ENCODE peak calls at places on chromosomes 6 and 20, in five cellular contexts. One of them, this sample, is unnamed.

GRCh38 chr6:93040375-93040774 is 379.0 kb downstream of the EPHA7 start:
- DNase-seq in omental fat pad: no peak
- DNase-seq in left lung: no peak
- DNase-seq in CD4-positive, alpha-beta T cell: no peak
- DNase-seq in lower lobe of right lung: no peak
- DNase-seq in this sample: no peak

GRCh38 chr6:22717906-22718305 is 148.5 kb downstream of the HDGFL1 start:
- DNase-seq in omental fat pad: no peak
- DNase-seq in left lung: no peak
- DNase-seq in CD4-positive, alpha-beta T cell: no peak
- DNase-seq in lower lobe of right lung: no peak
- DNase-seq in this sample: no peak

GRCh38 chr6:42443312-42444075 is 8.2 kb downstream of the TRERF1 start:
- DNase-seq in omental fat pad: no peak
- DNase-seq in left lung: no peak
- DNase-seq in CD4-positive, alpha-beta T cell: no peak
- DNase-seq in lower lobe of right lung: no peak
- DNase-seq in this sample: no peak

GRCh38 chr20:58832442-58832841 is 18.3 kb downstream of the GNAS-AS1 start:
- DNase-seq in omental fat pad: no peak
- DNase-seq in left lung: no peak
- DNase-seq in CD4-positive, alpha-beta T cell: no peak
- DNase-seq in lower lobe of right lung: no peak
- DNase-seq in this sample: no peak

GRCh38 chr20:39291301-39291700 is 329.2 kb downstream of the DHX35 start:
- DNase-seq in omental fat pad: no peak
- DNase-seq in left lung: no peak
- DNase-seq in CD4-positive, alpha-beta T cell: no peak
- DNase-seq in lower lobe of right lung: no peak
- DNase-seq in this sample: no peak

GRCh38 chr20:57624124-57624523 is 3.9 kb upstream of the ZBP1 start:
- DNase-seq in omental fat pad: no peak
- DNase-seq in left lung: no peak
- DNase-seq in CD4-positive, alpha-beta T cell: no peak
- DNase-seq in lower lobe of right lung: no peak
- DNase-seq in this sample: no peak

GRCh38 chr6:128242765-128243403 is 277.5 kb downstream of the PTPRK start:
- DNase-seq in omental fat pad: no peak
- DNase-seq in left lung: no peak
- DNase-seq in CD4-positive, alpha-beta T cell: no peak
- DNase-seq in lower lobe of right lung: no peak
- DNase-seq in this sample: no peak

GRCh38 chr6:117568247-117568646 is 34.1 kb downstream of the GOPC start:
- DNase-seq in omental fat pad: no peak
- DNase-seq in left lung: no peak
- DNase-seq in CD4-positive, alpha-beta T cell: no peak
- DNase-seq in lower lobe of right lung: no peak
- DNase-seq in this sample: no peak

GRCh38 chr6:154359679-154360078 is 3.1 kb upstream of the IPCEF1 start:
- DNase-seq in omental fat pad: no peak
- DNase-seq in left lung: no peak
- DNase-seq in CD4-positive, alpha-beta T cell: no peak
- DNase-seq in lower lobe of right lung: no peak
- DNase-seq in this sample: no peak

GRCh38 chr6:53437557-53438202 is 88.9 kb upstream of the ELOVL5 start:
- DNase-seq in omental fat pad: no peak
- DNase-seq in left lung: no peak
- DNase-seq in CD4-positive, alpha-beta T cell: no peak
- DNase-seq in lower lobe of right lung: no peak
- DNase-seq in this sample: no peak

GRCh38 chr6:74044417-74045096 is 348.6 kb downstream of the CD109 start:
- DNase-seq in omental fat pad: no peak
- DNase-seq in left lung: no peak
- DNase-seq in CD4-positive, alpha-beta T cell: no peak
- DNase-seq in lower lobe of right lung: no peak
- DNase-seq in this sample: no peak

GRCh38 chr20:19328676-19329075 is 116.2 kb downstream of the SLC24A3 start:
- DNase-seq in omental fat pad: no peak
- DNase-seq in left lung: no peak
- DNase-seq in CD4-positive, alpha-beta T cell: no peak
- DNase-seq in lower lobe of right lung: no peak
- DNase-seq in this sample: no peak

GRCh38 chr6:167832497-167833395 is 6.0 kb downstream of the AFDN start:
- DNase-seq in omental fat pad: no peak
- DNase-seq in left lung: no peak
- DNase-seq in CD4-positive, alpha-beta T cell: no peak
- DNase-seq in lower lobe of right lung: no peak
- DNase-seq in this sample: no peak

GRCh38 chr6:132919028-132919427 is 104.7 kb downstream of the RPS12 start:
- DNase-seq in omental fat pad: no peak
- DNase-seq in left lung: no peak
- DNase-seq in CD4-positive, alpha-beta T cell: no peak
- DNase-seq in lower lobe of right lung: no peak
- DNase-seq in this sample: no peak

GRCh38 chr20:24499472-24499871 is 30.0 kb downstream of the SYNDIG1 start:
- DNase-seq in omental fat pad: no peak
- DNase-seq in left lung: no peak
- DNase-seq in CD4-positive, alpha-beta T cell: no peak
- DNase-seq in lower lobe of right lung: no peak
- DNase-seq in this sample: no peak

GRCh38 chr6:30163090-30163917 is at the start of gene TRIM15:
- DNase-seq in omental fat pad: no peak
- DNase-seq in left lung: peak; percentile 77
- DNase-seq in CD4-positive, alpha-beta T cell: no peak
- DNase-seq in lower lobe of right lung: no peak
- DNase-seq in this sample: no peak

GRCh38 chr6:118668761-118669411 is 17.5 kb upstream of the CEP85L start:
- DNase-seq in omental fat pad: no peak
- DNase-seq in left lung: no peak
- DNase-seq in CD4-positive, alpha-beta T cell: no peak
- DNase-seq in lower lobe of right lung: no peak
- DNase-seq in this sample: no peak

GRCh38 chr20:15047561-15047960 is 710.1 kb upstream of the FLRT3 start:
- DNase-seq in omental fat pad: no peak
- DNase-seq in left lung: no peak
- DNase-seq in CD4-positive, alpha-beta T cell: no peak
- DNase-seq in lower lobe of right lung: no peak
- DNase-seq in this sample: no peak

GRCh38 chr6:79469381-79470246 is 67.6 kb downstream of the LCA5 start:
- DNase-seq in omental fat pad: no peak
- DNase-seq in left lung: no peak
- DNase-seq in CD4-positive, alpha-beta T cell: no peak
- DNase-seq in lower lobe of right lung: no peak
- DNase-seq in this sample: no peak

GRCh38 chr6:1873781-1874180 is 264.1 kb downstream of the FOXC1 start:
- DNase-seq in omental fat pad: no peak
- DNase-seq in left lung: no peak
- DNase-seq in CD4-positive, alpha-beta T cell: no peak
- DNase-seq in lower lobe of right lung: no peak
- DNase-seq in this sample: no peak

GRCh38 chr6:143337201-143337949 is 113.1 kb downstream of the ADAT2 start:
- DNase-seq in omental fat pad: no peak
- DNase-seq in left lung: peak; percentile 72
- DNase-seq in CD4-positive, alpha-beta T cell: peak; percentile 12
- DNase-seq in lower lobe of right lung: peak; percentile 52
- DNase-seq in this sample: no peak

GRCh38 chr6:71444222-71444621 is 155.6 kb downstream of the OGFRL1 start:
- DNase-seq in omental fat pad: no peak
- DNase-seq in left lung: no peak
- DNase-seq in CD4-positive, alpha-beta T cell: no peak
- DNase-seq in lower lobe of right lung: no peak
- DNase-seq in this sample: no peak
- TF ChIP-seq CTCF in omental fat pad: no peak
- TF ChIP-seq CTCF in left lung: no peak
- TF ChIP-seq CTCF in CD4-positive, alpha-beta T cell: no peak
- TF ChIP-seq CTCF in lower lobe of right lung: peak; percentile 11
- TF ChIP-seq CTCF in this sample: no peak

DNA sequence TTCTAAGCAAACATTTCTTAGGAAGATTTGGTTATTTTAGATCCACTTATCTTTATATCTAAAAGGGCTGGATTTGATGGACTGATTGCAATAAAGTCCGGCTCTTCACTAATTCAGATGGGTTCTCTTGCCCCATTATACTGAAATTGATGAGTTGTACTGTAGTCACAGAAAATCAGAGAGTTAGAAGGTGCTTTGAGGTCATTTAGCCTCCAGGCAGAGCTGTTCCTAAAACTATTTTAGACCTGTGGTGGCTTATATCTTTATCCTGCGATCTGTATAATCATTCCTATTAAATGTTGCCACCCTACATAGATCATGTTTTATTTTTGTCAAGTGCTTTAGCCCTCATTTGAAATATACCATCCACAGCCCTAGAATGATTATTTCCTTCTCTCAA is 61.3 kb upstream of the ATXN1 start:
- DNase-seq in omental fat pad: no peak
- DNase-seq in left lung: no peak
- DNase-seq in CD4-positive, alpha-beta T cell: no peak
- DNase-seq in lower lobe of right lung: no peak
- DNase-seq in this sample: no peak
- TF ChIP-seq CTCF in omental fat pad: no peak
- TF ChIP-seq CTCF in left lung: no peak
- TF ChIP-seq CTCF in CD4-positive, alpha-beta T cell: no peak
- TF ChIP-seq CTCF in lower lobe of right lung: no peak
- TF ChIP-seq CTCF in this sample: no peak

GRCh38 chr6:169020821-169021220 is 232.8 kb downstream of the THBS2 start:
- DNase-seq in omental fat pad: no peak
- DNase-seq in left lung: no peak
- DNase-seq in CD4-positive, alpha-beta T cell: no peak
- DNase-seq in lower lobe of right lung: no peak
- DNase-seq in this sample: no peak

GRCh38 chr6:169016758-169017157 is 236.9 kb downstream of the THBS2 start:
- DNase-seq in omental fat pad: no peak
- DNase-seq in left lung: no peak
- DNase-seq in CD4-positive, alpha-beta T cell: no peak
- DNase-seq in lower lobe of right lung: no peak
- DNase-seq in this sample: no peak

GRCh38 chr6:169019111-169019510 is 234.5 kb downstream of the THBS2 start:
- DNase-seq in omental fat pad: no peak
- DNase-seq in left lung: no peak
- DNase-seq in CD4-positive, alpha-beta T cell: no peak
- DNase-seq in lower lobe of right lung: no peak
- DNase-seq in this sample: no peak

GRCh38 chr6:169022079-169022478 is 231.6 kb downstream of the THBS2 start:
- DNase-seq in omental fat pad: no peak
- DNase-seq in left lung: no peak
- DNase-seq in CD4-positive, alpha-beta T cell: no peak
- DNase-seq in lower lobe of right lung: no peak
- DNase-seq in this sample: no peak

DNA sequence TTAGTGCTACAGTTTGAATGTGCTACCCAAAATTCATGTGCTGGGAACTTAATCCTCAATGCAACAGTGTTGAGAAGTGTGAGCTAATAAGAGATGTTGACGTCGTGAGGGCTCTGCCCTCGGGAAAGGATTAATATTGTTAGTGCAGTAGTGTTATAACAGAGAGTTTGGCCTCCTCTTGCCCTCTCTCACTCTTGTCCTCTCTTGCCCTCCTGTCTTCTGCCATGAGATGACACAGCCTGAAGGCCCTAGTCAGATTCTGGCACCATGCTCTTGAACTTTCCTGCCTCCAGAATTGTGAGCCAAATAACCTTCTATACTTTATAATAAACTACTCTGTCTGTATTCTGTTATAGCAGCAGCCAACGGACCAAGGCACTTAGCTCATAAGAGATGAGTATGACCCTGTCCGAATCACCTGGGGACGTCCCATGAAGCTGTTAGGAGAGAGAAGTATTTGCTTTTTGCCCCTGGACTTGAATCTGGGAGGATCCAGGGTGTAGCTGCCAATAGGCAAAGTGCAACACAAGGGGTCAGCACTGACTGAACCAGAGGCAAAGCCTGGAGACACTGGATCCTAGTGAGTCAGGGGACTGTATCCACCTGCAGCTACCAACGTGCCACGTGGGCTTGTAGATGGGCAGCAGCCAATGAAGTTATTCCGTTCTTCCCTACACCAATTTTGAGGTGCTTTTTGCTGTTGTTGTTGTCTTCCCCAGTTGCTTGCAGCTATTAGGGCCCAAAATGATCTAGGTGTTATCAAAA is 233.7 kb downstream of the THBS2 start:
- DNase-seq in omental fat pad: no peak
- DNase-seq in left lung: no peak
- DNase-seq in CD4-positive, alpha-beta T cell: no peak
- DNase-seq in lower lobe of right lung: no peak
- DNase-seq in this sample: no peak
- TF ChIP-seq CTCF in omental fat pad: no peak
- TF ChIP-seq CTCF in left lung: no peak
- TF ChIP-seq CTCF in CD4-positive, alpha-beta T cell: no peak
- TF ChIP-seq CTCF in lower lobe of right lung: no peak
- TF ChIP-seq CTCF in this sample: no peak

DNA sequence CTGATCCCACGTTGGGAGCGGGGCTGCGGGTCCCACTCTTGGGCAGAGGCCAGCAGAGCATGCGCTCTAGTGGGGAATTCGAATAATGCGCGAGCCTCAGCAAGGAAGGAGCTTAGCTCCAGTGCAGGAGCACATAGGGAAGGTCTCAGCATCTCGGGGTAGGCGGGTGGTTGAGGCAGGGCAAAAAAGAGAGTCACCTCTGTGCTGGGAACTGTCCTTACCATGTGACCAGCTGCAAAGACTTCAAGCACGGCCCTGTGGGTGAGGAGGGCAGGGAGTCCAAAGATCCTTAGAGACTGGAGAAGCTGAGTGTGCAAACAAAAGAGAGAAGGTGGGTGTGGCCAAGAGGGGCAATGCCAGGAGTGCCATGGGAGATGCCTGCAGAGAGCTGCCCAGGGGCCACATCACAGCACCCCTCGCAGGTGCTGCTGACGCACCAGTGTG is 79.2 kb upstream of the CD93 start:
- DNase-seq in omental fat pad: no peak
- DNase-seq in left lung: no peak
- DNase-seq in CD4-positive, alpha-beta T cell: no peak
- DNase-seq in lower lobe of right lung: peak; percentile 20
- DNase-seq in this sample: no peak
- TF ChIP-seq CTCF in omental fat pad: no peak
- TF ChIP-seq CTCF in left lung: no peak
- TF ChIP-seq CTCF in CD4-positive, alpha-beta T cell: no peak
- TF ChIP-seq CTCF in lower lobe of right lung: no peak
- TF ChIP-seq CTCF in this sample: no peak

GRCh38 chr20:38172344-38172743 is 7.3 kb upstream of the TGM2 start:
- DNase-seq in omental fat pad: no peak
- DNase-seq in left lung: no peak
- DNase-seq in CD4-positive, alpha-beta T cell: no peak
- DNase-seq in lower lobe of right lung: no peak
- DNase-seq in this sample: no peak
- TF ChIP-seq CTCF in omental fat pad: no peak
- TF ChIP-seq CTCF in left lung: no peak
- TF ChIP-seq CTCF in CD4-positive, alpha-beta T cell: no peak
- TF ChIP-seq CTCF in lower lobe of right lung: no peak
- TF ChIP-seq CTCF in this sample: no peak

GRCh38 chr20:9141916-9142315 is 73.0 kb downstream of the PLCB4 start:
- DNase-seq in omental fat pad: no peak
- DNase-seq in left lung: no peak
- DNase-seq in CD4-positive, alpha-beta T cell: no peak
- DNase-seq in lower lobe of right lung: no peak
- DNase-seq in this sample: no peak
- TF ChIP-seq CTCF in omental fat pad: no peak
- TF ChIP-seq CTCF in left lung: no peak
- TF ChIP-seq CTCF in CD4-positive, alpha-beta T cell: no peak
- TF ChIP-seq CTCF in lower lobe of right lung: no peak
- TF ChIP-seq CTCF in this sample: no peak

GRCh38 chr6:147806697-147807096 is 298.2 kb downstream of the SAMD5 start:
- DNase-seq in omental fat pad: no peak
- DNase-seq in left lung: no peak
- DNase-seq in CD4-positive, alpha-beta T cell: no peak
- DNase-seq in lower lobe of right lung: no peak
- DNase-seq in this sample: no peak
- TF ChIP-seq CTCF in omental fat pad: no peak
- TF ChIP-seq CTCF in left lung: no peak
- TF ChIP-seq CTCF in CD4-positive, alpha-beta T cell: no peak
- TF ChIP-seq CTCF in lower lobe of right lung: no peak
- TF ChIP-seq CTCF in this sample: no peak

This sample was measured in mesothelial cell of epicardium.